ENCODE peak calls at places on chromosomes 4 and X, in six cellular contexts. H is stimulated activated CD8-positive, alpha-beta memory T cell treated with anti-CD3 and anti-CD28 coated beads, Interleukin-4, amount 100 ng/mL, for 4 hours; M is COR-L47; R is neural crest cell; V is astrocyte of the spinal cord; E is type B pancreatic cell. J is an unnamed sample.

GRCh38 chr4:184655889-184656869 is 6.6 kb downstream of the PRIMPOL start:
- DNase-seq in E (no peak), H (no peak), R (no peak), V (no peak), M (no peak), J (no peak)

GRCh38 chr4:161604516-161605300 is 559.1 kb downstream of the FSTL5 start:
- DNase-seq in M (no peak), H (no peak), R (no peak), E (no peak), V (no peak), J (no peak)

GRCh38 chr4:142778430-142778829 is 67.7 kb downstream of the INPP4B start:
- DNase-seq in R (no peak), E (no peak), H (no peak), V (peak; percentile 7), M (no peak), J (no peak)

GRCh38 chrX:56089376-56089775 is 142.8 kb upstream of the KLF8 start:
- DNase-seq in E (no peak), M (no peak), R (no peak), V (no peak), H (no peak), J (no peak)

GRCh38 chrX:17617794-17618193 is 119.5 kb upstream of the SCML1 start:
- DNase-seq in M (no peak), R (no peak), V (no peak), E (no peak), H (no peak), J (peak; percentile 39)

GRCh38 chr4:1255151-1255550 is 6.2 kb upstream of the CTBP1 start:
- DNase-seq in E (no peak), R (no peak), V (no peak), M (no peak), H (no peak), J (no peak)

GRCh38 chr4:13888112-13888511 is 260.6 kb upstream of the BOD1L1 start:
- DNase-seq in R (no peak), E (no peak), V (peak; percentile 92), M (no peak), H (no peak), J (no peak)

GRCh38 chrX:100512471-100512870 is 72.3 kb upstream of the TNMD start:
- DNase-seq in M (no peak), R (no peak), E (no peak), V (peak; percentile 10), H (no peak), J (peak; percentile 1)

GRCh38 chr4:20687894-20688293 is 12.4 kb upstream of the PACRGL start:
- DNase-seq in M (no peak), E (no peak), V (peak; percentile 82), H (no peak), R (no peak), J (no peak)